ENCODE peak calls at places on chromosomes 13 and 19, in five cellular contexts. One of them, this sample, is unnamed.

GRCh38 chr13:51041126-51041525 is 69.9 kb downstream of the C13orf42 start:
- DNase-seq in mammary epithelial cell: no peak
- DNase-seq in AG10803: peak
- DNase-seq in heart left ventricle: no peak
- DNase-seq in ovary: no peak
- DNase-seq in this sample: peak

GRCh38 chr19:804419-805160 is 7.3 kb downstream of the PTBP1 start:
- DNase-seq in ovary: no peak
- DNase-seq in heart left ventricle: peak
- DNase-seq in AG10803: no peak
- DNase-seq in mammary epithelial cell: no peak
- DNase-seq in this sample: no peak

GRCh38 chr19:55753401-55753800 is 5.5 kb upstream of the RFPL4A start:
- DNase-seq in ovary: no peak
- DNase-seq in mammary epithelial cell: no peak
- DNase-seq in AG10803: no peak
- DNase-seq in heart left ventricle: no peak
- DNase-seq in this sample: no peak

GRCh38 chr13:26247608-26248007 is 6.3 kb upstream of the CDK8 start:
- DNase-seq in mammary epithelial cell: no peak
- DNase-seq in AG10803: no peak
- DNase-seq in heart left ventricle: no peak
- DNase-seq in ovary: no peak
- DNase-seq in this sample: no peak

GRCh38 chr19:39705578-39706188 is 1.4 kb downstream of the LGALS14 start:
- DNase-seq in mammary epithelial cell: no peak
- DNase-seq in heart left ventricle: no peak
- DNase-seq in AG10803: no peak
- DNase-seq in ovary: no peak
- DNase-seq in this sample: no peak

GRCh38 chr19:39053276-39054090 is 21.1 kb upstream of the FBXO27 start:
- DNase-seq in AG10803: no peak
- DNase-seq in mammary epithelial cell: no peak
- DNase-seq in ovary: no peak
- DNase-seq in heart left ventricle: no peak
- DNase-seq in this sample: no peak

GRCh38 chr13:32426191-32426980 is 1.5 kb downstream of the N4BP2L1 start:
- DNase-seq in mammary epithelial cell: no peak
- DNase-seq in heart left ventricle: peak
- DNase-seq in ovary: no peak
- DNase-seq in AG10803: peak
- DNase-seq in this sample: peak

GRCh38 chr19:3094638-3095374 is 644 bp downstream of the GNA11 start:
- DNase-seq in heart left ventricle: no peak
- DNase-seq in mammary epithelial cell: peak
- DNase-seq in AG10803: peak
- DNase-seq in ovary: peak
- DNase-seq in this sample: peak

GRCh38 chr13:99224019-99224418 is 23.4 kb downstream of the UBAC2 start:
- DNase-seq in heart left ventricle: no peak
- DNase-seq in AG10803: no peak
- DNase-seq in ovary: no peak
- DNase-seq in mammary epithelial cell: no peak
- DNase-seq in this sample: no peak

GRCh38 chr13:66546534-66547379 is 683.4 kb downstream of the PCDH9 start:
- DNase-seq in ovary: no peak
- DNase-seq in mammary epithelial cell: peak
- DNase-seq in heart left ventricle: no peak
- DNase-seq in AG10803: peak
- DNase-seq in this sample: peak

GRCh38 chr19:10552596-10553053 is 8.9 kb downstream of the ATG4D start:
- DNase-seq in AG10803: no peak
- DNase-seq in ovary: no peak
- DNase-seq in mammary epithelial cell: no peak
- DNase-seq in heart left ventricle: no peak
- DNase-seq in this sample: no peak

GRCh38 chr19:30000862-30001261 is 58.8 kb downstream of the URI1 start:
- DNase-seq in ovary: no peak
- DNase-seq in AG10803: no peak
- DNase-seq in mammary epithelial cell: no peak
- DNase-seq in heart left ventricle: no peak
- DNase-seq in this sample: no peak

GRCh38 chr13:80939581-80939980 is 598.7 kb upstream of the SPRY2 start:
- DNase-seq in mammary epithelial cell: no peak
- DNase-seq in ovary: no peak
- DNase-seq in AG10803: no peak
- DNase-seq in heart left ventricle: no peak
- DNase-seq in this sample: no peak

GRCh38 chr13:107834268-107834667 is 381.1 kb downstream of the LIG4 start:
- DNase-seq in heart left ventricle: no peak
- DNase-seq in ovary: no peak
- DNase-seq in mammary epithelial cell: peak
- DNase-seq in AG10803: peak
- DNase-seq in this sample: no peak

GRCh38 chr13:51122868-51123267 is 11.8 kb upstream of the C13orf42 start:
- DNase-seq in AG10803: no peak
- DNase-seq in heart left ventricle: no peak
- DNase-seq in ovary: no peak
- DNase-seq in mammary epithelial cell: no peak
- DNase-seq in this sample: no peak

GRCh38 chr19:1936916-1937610 is 3.9 kb upstream of the CSNK1G2 start:
- DNase-seq in heart left ventricle: no peak
- DNase-seq in AG10803: no peak
- DNase-seq in mammary epithelial cell: no peak
- DNase-seq in ovary: no peak
- DNase-seq in this sample: no peak

GRCh38 chr19:3507371-3508120 is 1.4 kb downstream of the FZR1 start:
- DNase-seq in ovary: peak
- DNase-seq in AG10803: no peak
- DNase-seq in mammary epithelial cell: peak
- DNase-seq in heart left ventricle: no peak
- DNase-seq in this sample: peak

GRCh38 chr13:32829676-32830091 is 186.5 kb upstream of the KL start:
- DNase-seq in heart left ventricle: no peak
- DNase-seq in mammary epithelial cell: peak
- DNase-seq in AG10803: peak
- DNase-seq in ovary: no peak
- DNase-seq in this sample: peak

GRCh38 chr13:28267495-28267894 is 129.2 kb downstream of the PAN3 start:
- DNase-seq in mammary epithelial cell: no peak
- DNase-seq in AG10803: no peak
- DNase-seq in ovary: no peak
- DNase-seq in heart left ventricle: no peak
- DNase-seq in this sample: no peak

GRCh38 chr13:102609696-102610095 is 12.9 kb downstream of the TPP2 start:
- DNase-seq in ovary: no peak
- DNase-seq in heart left ventricle: no peak
- DNase-seq in AG10803: no peak
- DNase-seq in mammary epithelial cell: no peak
- DNase-seq in this sample: no peak

GRCh38 chr13:50608357-50608756 is 235.1 kb downstream of the DLEU7 start:
- DNase-seq in heart left ventricle: no peak
- DNase-seq in mammary epithelial cell: no peak
- DNase-seq in AG10803: no peak
- DNase-seq in ovary: no peak
- DNase-seq in this sample: no peak

GRCh38 chr13:93146584-93147292 is 79.9 kb upstream of the GPC6 start:
- DNase-seq in ovary: no peak
- DNase-seq in AG10803: peak
- DNase-seq in heart left ventricle: no peak
- DNase-seq in mammary epithelial cell: peak
- DNase-seq in this sample: peak

GRCh38 chr13:35953537-35954206 is 177.5 kb downstream of the DCLK1 start:
- DNase-seq in AG10803: peak
- DNase-seq in mammary epithelial cell: peak
- DNase-seq in heart left ventricle: peak
- DNase-seq in ovary: peak
- DNase-seq in this sample: peak

GRCh38 chr13:75968103-75968838 is 332.1 kb downstream of the LMO7 start:
- DNase-seq in ovary: no peak
- DNase-seq in heart left ventricle: no peak
- DNase-seq in AG10803: peak
- DNase-seq in mammary epithelial cell: peak
- DNase-seq in this sample: peak

GRCh38 chr19:37227996-37228395 is 10.0 kb downstream of the ZNF383 start:
- DNase-seq in mammary epithelial cell: no peak
- DNase-seq in AG10803: no peak
- DNase-seq in heart left ventricle: no peak
- DNase-seq in ovary: no peak
- DNase-seq in this sample: no peak

GRCh38 chr13:49679244-49679643 is 12.0 kb downstream of the EBPL start:
- DNase-seq in heart left ventricle: no peak
- DNase-seq in AG10803: no peak
- DNase-seq in mammary epithelial cell: no peak
- DNase-seq in ovary: no peak
- DNase-seq in this sample: peak

GRCh38 chr13:113557013-113557412 is 27.5 kb upstream of the TFDP1 start:
- DNase-seq in mammary epithelial cell: no peak
- DNase-seq in ovary: peak
- DNase-seq in heart left ventricle: no peak
- DNase-seq in AG10803: no peak
- DNase-seq in this sample: no peak

DNA sequence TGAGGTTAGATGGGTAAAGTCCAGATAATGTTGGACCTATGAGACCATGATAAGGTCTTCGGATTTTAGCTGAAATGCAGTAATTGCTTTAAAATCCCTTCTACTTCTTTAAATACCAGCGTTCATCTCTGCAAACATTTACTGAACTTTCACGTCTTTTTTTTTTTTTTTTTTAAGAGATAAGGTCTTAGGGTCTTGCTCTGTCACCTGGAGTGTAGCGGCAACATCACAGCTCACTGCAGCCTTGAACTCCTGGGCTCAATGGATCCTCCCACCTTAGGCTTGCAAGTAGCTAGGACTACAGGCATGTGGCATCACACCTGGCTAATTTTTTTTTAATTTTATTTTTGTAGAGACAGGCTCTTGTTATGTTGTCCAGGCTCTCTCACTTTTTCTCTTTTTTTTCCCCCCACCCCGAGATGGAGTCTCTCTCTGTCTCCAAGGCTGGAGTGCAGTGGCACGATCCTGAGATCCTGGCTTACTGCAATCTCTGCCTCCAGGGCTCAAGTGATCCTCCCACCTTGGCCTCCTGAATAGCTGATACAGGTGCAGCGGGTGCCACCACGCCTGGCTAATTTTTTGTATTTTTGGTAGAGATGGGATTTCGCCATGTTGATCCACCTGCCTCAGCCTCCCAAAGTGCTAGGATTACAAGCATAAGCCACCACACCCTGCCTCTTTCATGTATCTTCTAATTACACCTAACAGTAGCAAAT is 4.2 kb upstream of the WBP4 start:
- DNase-seq in heart left ventricle: no peak
- DNase-seq in AG10803: no peak
- DNase-seq in ovary: no peak
- DNase-seq in mammary epithelial cell: no peak
- DNase-seq in this sample: no peak
- H3K4me3 ChIP-seq in heart left ventricle: no peak
- H3K4me3 ChIP-seq in AG10803: no peak
- H3K4me3 ChIP-seq in ovary: no peak
- H3K4me3 ChIP-seq in mammary epithelial cell: no peak
- H3K4me3 ChIP-seq in this sample: no peak

GRCh38 chr13:34162545-34162936 is 344.6 kb downstream of the RFC3 start:
- DNase-seq in AG10803: peak
- DNase-seq in mammary epithelial cell: no peak
- DNase-seq in ovary: no peak
- DNase-seq in heart left ventricle: no peak
- DNase-seq in this sample: peak
- H3K4me3 ChIP-seq in AG10803: peak
- H3K4me3 ChIP-seq in mammary epithelial cell: no peak
- H3K4me3 ChIP-seq in ovary: no peak
- H3K4me3 ChIP-seq in heart left ventricle: no peak
- H3K4me3 ChIP-seq in this sample: peak

DNA sequence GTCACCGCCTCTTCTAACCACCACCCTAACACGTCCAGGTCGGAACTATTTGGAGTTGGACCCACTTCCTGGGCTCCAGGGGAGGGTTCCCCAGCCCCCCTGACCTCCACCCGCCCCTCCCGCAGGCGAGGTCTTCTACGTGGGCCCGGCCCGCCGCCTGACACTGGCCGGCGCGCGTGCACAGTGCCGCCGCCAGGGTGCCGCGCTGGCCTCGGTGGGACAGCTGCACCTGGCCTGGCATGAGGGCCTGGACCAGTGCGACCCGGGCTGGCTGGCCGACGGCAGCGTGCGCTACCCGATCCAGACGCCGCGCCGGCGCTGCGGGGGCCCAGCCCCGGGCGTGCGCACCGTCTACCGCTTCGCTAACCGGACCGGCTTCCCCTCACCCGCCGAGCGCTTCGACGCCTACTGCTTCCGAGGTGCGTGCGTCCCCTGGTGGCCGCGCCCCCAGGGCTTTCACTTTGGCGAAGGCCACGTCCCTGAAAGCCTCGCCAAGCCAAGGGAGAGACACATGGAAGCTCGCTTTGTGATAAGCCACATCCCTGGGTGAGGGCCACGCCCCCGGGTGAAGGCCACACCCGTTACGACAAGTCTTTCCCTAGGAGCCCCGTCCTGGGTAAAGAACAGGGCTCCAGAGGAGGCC is 13.2 kb downstream of the NCAN start:
- DNase-seq in heart left ventricle: peak
- DNase-seq in mammary epithelial cell: peak
- DNase-seq in ovary: peak
- DNase-seq in AG10803: peak
- DNase-seq in this sample: peak
- H3K4me3 ChIP-seq in heart left ventricle: no peak
- H3K4me3 ChIP-seq in mammary epithelial cell: peak
- H3K4me3 ChIP-seq in ovary: no peak
- H3K4me3 ChIP-seq in AG10803: peak
- H3K4me3 ChIP-seq in this sample: no peak

GRCh38 chr19:35247526-35248309 is 1.1 kb upstream of the LSR start:
- DNase-seq in ovary: peak
- DNase-seq in AG10803: no peak
- DNase-seq in mammary epithelial cell: peak
- DNase-seq in heart left ventricle: peak
- DNase-seq in this sample: peak
- H3K4me3 ChIP-seq in ovary: peak
- H3K4me3 ChIP-seq in AG10803: no peak
- H3K4me3 ChIP-seq in mammary epithelial cell: peak
- H3K4me3 ChIP-seq in heart left ventricle: peak
- H3K4me3 ChIP-seq in this sample: peak

DNA sequence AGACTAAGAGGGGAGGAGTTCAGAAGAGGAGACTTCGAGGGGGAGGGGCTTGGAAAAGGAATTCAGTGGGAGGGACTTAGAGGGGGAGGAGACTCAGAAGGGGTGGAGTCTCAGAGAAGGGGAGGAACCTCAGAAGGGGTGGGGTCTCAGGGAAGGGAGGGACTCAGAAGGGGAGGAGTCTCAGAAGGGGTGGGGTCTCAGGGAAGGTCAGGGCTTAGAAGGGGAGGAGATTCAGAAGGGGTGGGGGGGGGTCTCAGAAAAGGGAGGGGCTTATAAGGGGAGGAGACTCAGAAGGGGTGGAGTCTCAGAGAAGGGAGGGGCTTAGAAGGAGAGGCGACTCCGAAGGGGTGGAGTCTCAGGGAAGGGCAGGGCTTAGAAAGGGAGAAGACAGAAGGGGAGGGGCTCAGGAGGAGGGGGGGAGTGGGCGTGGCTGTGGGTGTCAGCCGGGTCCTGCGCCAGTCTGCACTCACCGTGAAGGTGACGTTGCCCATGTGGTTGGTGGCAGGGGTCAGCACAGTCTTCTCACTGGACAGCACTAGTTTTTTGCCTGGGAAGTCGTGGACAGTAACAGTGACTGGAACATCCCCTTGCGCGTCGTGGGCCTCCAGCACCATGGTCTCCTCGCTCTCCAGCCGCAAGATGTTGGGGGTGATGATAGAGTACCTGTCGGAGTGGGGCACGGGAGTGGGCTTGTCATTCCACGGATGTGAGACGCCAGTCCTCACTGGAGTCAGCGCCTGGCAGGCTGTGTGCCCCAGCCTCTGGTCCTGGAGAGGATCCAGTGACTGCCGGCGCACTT is 1.5 kb downstream of the C3 start:
- DNase-seq in ovary: peak
- DNase-seq in heart left ventricle: no peak
- DNase-seq in AG10803: peak
- DNase-seq in mammary epithelial cell: peak
- DNase-seq in this sample: no peak
- H3K4me3 ChIP-seq in ovary: peak
- H3K4me3 ChIP-seq in heart left ventricle: peak
- H3K4me3 ChIP-seq in AG10803: no peak
- H3K4me3 ChIP-seq in mammary epithelial cell: peak
- H3K4me3 ChIP-seq in this sample: no peak

This sample was measured in foreskin fibroblast.